ENCODE peak calls at places on chromosomes 6 and 20, in four cellular contexts. One of them, this sample, is unnamed.

GRCh38 chr6:33692760-33693158 is 18.7 kb downstream of the UQCC2 start:
- DNase-seq in A549: no peak
- DNase-seq in tibial nerve: no peak
- DNase-seq in heart left ventricle: no peak
- DNase-seq in this sample: no peak

GRCh38 chr20:17845701-17846475 is 122.7 kb downstream of the SNX5 start:
- DNase-seq in A549: no peak
- DNase-seq in tibial nerve: no peak
- DNase-seq in heart left ventricle: no peak
- DNase-seq in this sample: no peak

GRCh38 chr6:106051241-106051640 is 34.9 kb upstream of the PRDM1 start:
- DNase-seq in A549: peak; percentile 4
- DNase-seq in tibial nerve: no peak
- DNase-seq in heart left ventricle: no peak
- DNase-seq in this sample: no peak

GRCh38 chr6:160261991-160262718 is 3.5 kb upstream of the SLC22A2 start:
- DNase-seq in A549: peak; percentile 58
- DNase-seq in tibial nerve: no peak
- DNase-seq in heart left ventricle: no peak
- DNase-seq in this sample: no peak

GRCh38 chr6:80531676-80532619 is 425.5 kb downstream of the BCKDHB start:
- DNase-seq in A549: no peak
- DNase-seq in tibial nerve: no peak
- DNase-seq in heart left ventricle: no peak
- DNase-seq in this sample: no peak

GRCh38 chr20:9919271-9920014 is 80.6 kb upstream of the PAK5 start:
- DNase-seq in A549: no peak
- DNase-seq in tibial nerve: no peak
- DNase-seq in heart left ventricle: no peak
- DNase-seq in this sample: no peak

GRCh38 chr6:145963216-145964068 is 716 bp downstream of the SHPRH start:
- DNase-seq in A549: peak; percentile 27
- DNase-seq in tibial nerve: peak; percentile 14
- DNase-seq in heart left ventricle: no peak
- DNase-seq in this sample: peak; percentile 48

GRCh38 chr20:61048292-61048691 is 203.8 kb upstream of the CDH4 start:
- DNase-seq in A549: no peak
- DNase-seq in tibial nerve: no peak
- DNase-seq in heart left ventricle: no peak
- DNase-seq in this sample: no peak

GRCh38 chr6:10962673-10963072 is 75.8 kb downstream of the SYCP2L start:
- DNase-seq in A549: no peak
- DNase-seq in tibial nerve: no peak
- DNase-seq in heart left ventricle: no peak
- DNase-seq in this sample: no peak

GRCh38 chr20:63032861-63033634 is 26.3 kb upstream of the BHLHE23 start:
- DNase-seq in A549: no peak
- DNase-seq in tibial nerve: no peak
- DNase-seq in heart left ventricle: no peak
- DNase-seq in this sample: no peak

GRCh38 chr6:39347201-39347600 is 24.7 kb upstream of the KCNK16 start:
- DNase-seq in A549: no peak
- DNase-seq in tibial nerve: no peak
- DNase-seq in heart left ventricle: no peak
- DNase-seq in this sample: no peak

GRCh38 chr6:106181664-106182418 is 95.7 kb downstream of the PRDM1 start:
- DNase-seq in A549: peak; percentile 17
- DNase-seq in tibial nerve: no peak
- DNase-seq in heart left ventricle: no peak
- DNase-seq in this sample: peak; percentile 75

GRCh38 chr6:9623985-9624384 is 790.9 kb downstream of the TFAP2A start:
- DNase-seq in A549: no peak
- DNase-seq in tibial nerve: no peak
- DNase-seq in heart left ventricle: no peak
- DNase-seq in this sample: peak; percentile 47

GRCh38 chr6:170416959-170417606 is 110.5 kb downstream of the FAM120B start:
- DNase-seq in A549: no peak
- DNase-seq in tibial nerve: no peak
- DNase-seq in heart left ventricle: no peak
- DNase-seq in this sample: no peak

GRCh38 chr6:16757332-16757731 is 3.9 kb downstream of the ATXN1 start:
- DNase-seq in A549: no peak
- DNase-seq in tibial nerve: no peak
- DNase-seq in heart left ventricle: no peak
- DNase-seq in this sample: no peak

GRCh38 chr6:30682181-30683117 is 4.0 kb downstream of the PPP1R18 start:
- DNase-seq in A549: peak; percentile 55
- DNase-seq in tibial nerve: peak; percentile 61
- DNase-seq in heart left ventricle: peak; percentile 88
- DNase-seq in this sample: peak; percentile 96

GRCh38 chr6:97097068-97098047 is 172.8 kb downstream of the KLHL32 start:
- DNase-seq in A549: no peak
- DNase-seq in tibial nerve: no peak
- DNase-seq in heart left ventricle: no peak
- DNase-seq in this sample: no peak

GRCh38 chr6:10210052-10210451 is 204.8 kb downstream of the TFAP2A start:
- DNase-seq in A549: no peak
- DNase-seq in tibial nerve: no peak
- DNase-seq in heart left ventricle: no peak
- DNase-seq in this sample: peak; percentile 57

GRCh38 chr6:134004714-134005113 is 47.7 kb downstream of the SLC2A12 start:
- DNase-seq in A549: no peak
- DNase-seq in tibial nerve: no peak
- DNase-seq in heart left ventricle: no peak
- DNase-seq in this sample: no peak

GRCh38 chr6:35185302-35185681 is 28.5 kb upstream of the SCUBE3 start:
- DNase-seq in A549: peak; percentile 63
- DNase-seq in tibial nerve: no peak
- DNase-seq in heart left ventricle: peak; percentile 68
- DNase-seq in this sample: peak; percentile 71

GRCh38 chr6:42745083-42745637 is 743 bp downstream of the TBCC start:
- DNase-seq in A549: peak; percentile 7
- DNase-seq in tibial nerve: no peak
- DNase-seq in heart left ventricle: peak; percentile 18
- DNase-seq in this sample: no peak

GRCh38 chr20:64163776-64164122 is 503 bp upstream of the MYT1 start:
- DNase-seq in A549: no peak
- DNase-seq in tibial nerve: no peak
- DNase-seq in heart left ventricle: no peak
- DNase-seq in this sample: no peak

DNA sequence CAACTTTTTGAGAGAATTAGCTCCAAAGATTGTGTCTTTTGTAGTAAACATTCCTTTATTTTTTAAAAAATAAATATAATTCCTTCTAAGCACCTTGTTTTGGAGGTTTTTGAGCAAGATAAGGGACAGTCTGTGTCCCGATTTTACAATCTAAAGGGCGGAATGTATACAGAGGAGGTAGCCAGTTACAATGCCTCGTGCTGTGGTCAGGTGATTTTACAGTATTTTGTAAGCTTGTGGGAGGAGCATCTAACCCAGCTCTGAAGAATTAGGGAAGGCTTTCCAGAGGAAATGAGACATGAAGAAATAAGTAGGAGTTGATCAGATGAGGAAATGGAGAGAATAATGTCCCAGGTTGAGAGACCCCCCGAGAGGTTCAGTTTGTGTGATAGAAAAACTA is 1.3 kb downstream of the HINT3 start:
- DNase-seq in A549: peak; percentile 50
- DNase-seq in tibial nerve: no peak
- DNase-seq in heart left ventricle: no peak
- DNase-seq in this sample: no peak
- H3K27ac ChIP-seq in A549: peak overlapping the region; percentile 95
- H3K27ac ChIP-seq in tibial nerve: peak overlapping the region; percentile 84
- H3K27ac ChIP-seq in heart left ventricle: peak overlapping the region; percentile 91
- H3K27ac ChIP-seq in this sample: no peak overlapping the region

DNA sequence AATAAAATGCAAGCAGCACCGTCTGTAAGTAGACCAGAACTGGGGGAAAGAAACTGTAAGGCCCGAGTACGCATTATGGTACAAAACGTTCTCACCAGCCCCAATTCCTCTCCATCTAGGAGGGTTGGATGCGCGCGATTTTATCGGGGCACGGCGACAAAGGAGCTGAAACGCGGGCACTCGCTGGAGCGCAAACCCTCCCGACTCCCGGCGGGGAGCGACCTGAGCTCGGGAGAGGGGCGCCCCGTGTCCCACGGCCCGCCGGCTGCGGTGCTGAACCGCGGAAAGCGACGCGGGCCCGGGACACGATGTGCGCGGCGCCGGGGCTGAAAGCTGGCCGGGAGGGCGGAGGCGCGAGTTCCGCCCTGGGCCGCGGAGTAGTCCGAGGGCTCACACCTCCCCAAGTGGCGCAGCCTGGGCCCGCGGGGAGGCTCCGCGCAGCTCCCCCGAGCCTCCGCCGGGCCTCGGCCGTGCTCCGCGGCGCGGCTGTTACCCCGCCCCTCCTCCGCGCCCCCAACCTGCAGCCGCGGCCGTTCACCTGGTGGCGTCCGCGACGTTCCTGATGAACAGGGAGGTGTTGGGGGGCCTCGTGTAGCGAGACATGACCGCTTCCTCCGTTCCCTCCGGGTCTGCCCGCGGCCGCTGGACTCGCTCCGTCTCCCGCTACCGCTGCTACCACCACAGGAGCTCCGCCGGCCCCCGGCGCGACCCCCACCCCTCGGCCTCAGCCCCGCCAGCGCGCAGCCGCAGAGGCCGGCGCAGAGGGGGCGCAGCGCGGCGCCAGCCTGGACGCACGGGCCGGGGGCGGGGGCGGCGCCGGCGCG is at the start of gene SRSF12:
- DNase-seq in A549: peak; percentile 34
- DNase-seq in tibial nerve: no peak
- DNase-seq in heart left ventricle: peak; percentile 20
- DNase-seq in this sample: no peak
- H3K4me3 ChIP-seq in A549: peak within 1 kb of the TSS; percentile 71
- H3K4me3 ChIP-seq in tibial nerve: peak within 1 kb of the TSS; percentile 61
- H3K4me3 ChIP-seq in heart left ventricle: peak within 1 kb of the TSS; percentile 70
- H3K4me3 ChIP-seq in this sample: peak within 1 kb of the TSS; percentile 58

DNA sequence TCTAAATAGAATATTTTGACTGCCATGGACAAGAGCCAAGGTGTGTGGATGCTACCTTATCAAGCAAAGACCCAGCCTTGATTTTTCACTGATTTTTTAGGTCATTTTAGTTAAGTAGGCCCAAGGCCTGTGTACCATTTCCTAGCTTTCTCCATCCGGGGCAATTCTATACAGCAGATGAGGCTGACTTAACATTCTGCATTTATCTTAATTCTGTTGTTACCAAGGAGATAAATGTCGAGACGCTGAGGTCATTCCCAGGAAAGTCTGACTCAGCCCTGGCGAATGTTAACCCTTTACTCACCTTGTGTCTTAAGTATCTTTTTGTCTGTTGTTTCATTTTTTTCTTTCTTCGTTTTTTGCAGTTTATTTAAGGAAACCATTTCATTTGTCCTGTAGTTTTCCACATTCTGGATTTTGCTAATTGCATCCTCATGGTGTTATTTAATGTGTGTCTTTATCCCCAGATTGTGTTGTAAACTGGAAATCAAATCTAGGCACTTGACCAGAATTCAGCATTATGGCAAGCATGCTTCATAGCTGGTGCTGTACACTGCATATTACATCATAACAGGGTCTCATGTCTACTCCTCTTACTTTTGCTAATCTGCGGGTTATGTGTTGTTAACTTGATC is 277.0 kb downstream of the CDKAL1 start:
- DNase-seq in A549: peak; percentile 91
- DNase-seq in tibial nerve: no peak
- DNase-seq in heart left ventricle: peak; percentile 15
- DNase-seq in this sample: peak; percentile 88
- H3K27ac ChIP-seq in A549: peak overlapping the region; percentile 87
- H3K27ac ChIP-seq in tibial nerve: no peak overlapping the region
- H3K27ac ChIP-seq in heart left ventricle: no peak overlapping the region
- H3K27ac ChIP-seq in this sample: peak overlapping the region; percentile 94

DNA sequence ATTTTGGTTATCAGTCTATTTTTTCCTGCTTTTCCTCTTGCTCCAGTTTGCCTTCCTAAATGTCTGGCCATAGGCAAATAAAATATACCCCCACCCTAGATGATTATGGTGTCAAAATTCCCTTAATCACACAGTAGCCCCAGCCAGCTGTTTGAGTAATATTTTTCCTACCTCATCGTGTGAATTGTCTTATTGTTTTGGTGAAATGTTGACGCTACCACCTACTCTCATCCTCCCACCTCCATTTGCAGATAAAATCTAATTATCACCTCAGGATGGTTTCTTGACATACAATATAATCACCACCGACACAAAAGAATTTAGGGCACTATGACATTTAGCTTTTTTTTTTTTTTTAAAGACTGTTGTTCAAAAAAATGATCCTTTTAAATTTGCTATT is 44.1 kb upstream of the FUCA2 start:
- DNase-seq in A549: no peak
- DNase-seq in tibial nerve: no peak
- DNase-seq in heart left ventricle: no peak
- DNase-seq in this sample: no peak
- H3K4me3 ChIP-seq in A549: no peak overlapping the region
- H3K4me3 ChIP-seq in tibial nerve: no peak overlapping the region
- H3K4me3 ChIP-seq in heart left ventricle: no peak overlapping the region
- H3K4me3 ChIP-seq in this sample: no peak overlapping the region

GRCh38 chr6:148487461-148487860 is 144.8 kb downstream of the SASH1 start:
- DNase-seq in A549: no peak
- DNase-seq in tibial nerve: no peak
- DNase-seq in heart left ventricle: no peak
- DNase-seq in this sample: no peak
- H3K27ac ChIP-seq in A549: no peak overlapping the region
- H3K27ac ChIP-seq in tibial nerve: no peak overlapping the region
- H3K27ac ChIP-seq in heart left ventricle: no peak overlapping the region
- H3K27ac ChIP-seq in this sample: no peak overlapping the region

GRCh38 chr20:1854246-1854645 is 41.0 kb upstream of the SIRPA start:
- DNase-seq in A549: no peak
- DNase-seq in tibial nerve: no peak
- DNase-seq in heart left ventricle: no peak
- DNase-seq in this sample: no peak
- H3K4me3 ChIP-seq in A549: no peak overlapping the region
- H3K4me3 ChIP-seq in tibial nerve: no peak overlapping the region
- H3K4me3 ChIP-seq in heart left ventricle: no peak overlapping the region
- H3K4me3 ChIP-seq in this sample: no peak overlapping the region

DNA sequence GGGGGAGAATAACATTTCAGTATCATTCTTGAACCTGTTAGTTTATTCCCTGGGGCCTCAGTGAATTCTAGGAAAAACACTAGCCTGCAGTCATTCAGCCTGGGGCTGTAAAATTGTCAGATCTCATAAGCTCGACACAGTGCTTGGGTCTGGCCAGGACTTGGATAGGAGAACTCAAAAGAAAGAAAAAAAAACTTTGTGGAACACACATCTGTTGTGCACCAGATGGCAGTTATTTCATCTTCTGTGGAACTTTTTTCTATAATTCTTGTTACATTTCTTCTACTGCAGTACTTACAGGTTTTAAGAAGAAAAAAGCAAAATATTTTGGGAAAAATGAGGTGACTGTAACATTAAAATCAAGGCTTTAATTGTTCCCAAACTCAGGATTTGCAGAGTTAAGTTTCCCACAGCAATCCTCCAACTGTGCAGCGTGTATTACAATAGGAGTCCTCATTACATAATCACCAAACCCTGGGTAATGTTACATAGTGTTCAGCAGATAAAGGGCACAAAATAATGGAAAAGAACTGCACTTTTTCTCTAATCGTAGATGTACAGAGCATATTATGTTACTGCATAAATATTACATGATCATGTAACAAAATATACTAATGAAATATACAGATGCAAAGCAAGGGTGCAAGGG is 531.1 kb upstream of the CITED2 start:
- DNase-seq in A549: no peak
- DNase-seq in tibial nerve: no peak
- DNase-seq in heart left ventricle: no peak
- DNase-seq in this sample: no peak
- H3K27ac ChIP-seq in A549: no peak overlapping the region
- H3K27ac ChIP-seq in tibial nerve: no peak overlapping the region
- H3K27ac ChIP-seq in heart left ventricle: no peak overlapping the region
- H3K27ac ChIP-seq in this sample: no peak overlapping the region

This sample was measured in SJSA1.